ENCODE peak calls at places on chromosomes 7 and 10, in five cellular contexts. One of them, this sample, is unnamed.

GRCh38 chr7:151248191-151249033 is at the start of gene SMARCD3:
- DNase-seq in neuronal stem cell: peak
- DNase-seq in trophoblast cell: peak
- DNase-seq in H1: no peak
- DNase-seq in H9: peak
- DNase-seq in this sample: peak

GRCh38 chr7:67518580-67518979 is 521.9 kb downstream of the TYW1 start:
- DNase-seq in neuronal stem cell: no peak
- DNase-seq in trophoblast cell: no peak
- DNase-seq in H1: no peak
- DNase-seq in H9: no peak
- DNase-seq in this sample: no peak

GRCh38 chr7:77907281-77907680 is 108.7 kb downstream of the PHTF2 start:
- DNase-seq in neuronal stem cell: no peak
- DNase-seq in trophoblast cell: no peak
- DNase-seq in H1: no peak
- DNase-seq in H9: no peak
- DNase-seq in this sample: no peak

GRCh38 chr10:119686465-119687191 is 35.4 kb downstream of the BAG3 start:
- DNase-seq in neuronal stem cell: peak
- DNase-seq in trophoblast cell: peak
- DNase-seq in H1: peak
- DNase-seq in H9: peak
- DNase-seq in this sample: peak

GRCh38 chr7:15686209-15686956 is at the start of gene MEOX2:
- DNase-seq in neuronal stem cell: peak
- DNase-seq in trophoblast cell: no peak
- DNase-seq in H1: no peak
- DNase-seq in H9: peak
- DNase-seq in this sample: peak

GRCh38 chr7:35551682-35552081 is 143.3 kb downstream of the HERPUD2 start:
- DNase-seq in neuronal stem cell: no peak
- DNase-seq in trophoblast cell: no peak
- DNase-seq in H1: no peak
- DNase-seq in H9: peak
- DNase-seq in this sample: no peak

GRCh38 chr7:45580053-45580872 is 6.1 kb downstream of the ADCY1 start:
- DNase-seq in neuronal stem cell: no peak
- DNase-seq in trophoblast cell: no peak
- DNase-seq in H1: no peak
- DNase-seq in H9: peak
- DNase-seq in this sample: no peak

GRCh38 chr10:86079088-86079487 is 287.5 kb downstream of the GRID1 start:
- DNase-seq in neuronal stem cell: no peak
- DNase-seq in trophoblast cell: peak
- DNase-seq in H1: peak
- DNase-seq in H9: peak
- DNase-seq in this sample: no peak

GRCh38 chr7:66921396-66921917 is 432 bp downstream of the TMEM248 start:
- DNase-seq in neuronal stem cell: peak
- DNase-seq in trophoblast cell: peak
- DNase-seq in H1: no peak
- DNase-seq in H9: no peak
- DNase-seq in this sample: peak

GRCh38 chr7:90720970-90721768 is 125.0 kb downstream of the CDK14 start:
- DNase-seq in neuronal stem cell: no peak
- DNase-seq in trophoblast cell: peak
- DNase-seq in H1: no peak
- DNase-seq in H9: no peak
- DNase-seq in this sample: peak

GRCh38 chr10:86958109-86958830 is at the start of gene SNCG:
- DNase-seq in neuronal stem cell: no peak
- DNase-seq in trophoblast cell: no peak
- DNase-seq in H1: no peak
- DNase-seq in H9: peak
- DNase-seq in this sample: no peak

GRCh38 chr7:76386691-76387260 is 22.7 kb downstream of the SSC4D start:
- DNase-seq in neuronal stem cell: no peak
- DNase-seq in trophoblast cell: peak
- DNase-seq in H1: no peak
- DNase-seq in H9: no peak
- DNase-seq in this sample: peak

GRCh38 chr7:103735377-103735776 is 254.1 kb downstream of the RELN start:
- DNase-seq in neuronal stem cell: no peak
- DNase-seq in trophoblast cell: no peak
- DNase-seq in H1: no peak
- DNase-seq in H9: no peak
- DNase-seq in this sample: peak

GRCh38 chr10:122461367-122461728 is at the start of gene HTRA1:
- DNase-seq in neuronal stem cell: peak
- DNase-seq in trophoblast cell: peak
- DNase-seq in H1: no peak
- DNase-seq in H9: peak
- DNase-seq in this sample: peak

GRCh38 chr7:98828368-98828767 is 41.4 kb downstream of the TMEM130 start:
- DNase-seq in neuronal stem cell: no peak
- DNase-seq in trophoblast cell: no peak
- DNase-seq in H1: no peak
- DNase-seq in H9: no peak
- DNase-seq in this sample: no peak

GRCh38 chr7:90850516-90850915 is 254.4 kb downstream of the CDK14 start:
- DNase-seq in neuronal stem cell: no peak
- DNase-seq in trophoblast cell: no peak
- DNase-seq in H1: no peak
- DNase-seq in H9: no peak
- DNase-seq in this sample: no peak

GRCh38 chr10:22669163-22669711 is 45.1 kb downstream of the PIP4K2A start:
- DNase-seq in neuronal stem cell: no peak
- DNase-seq in trophoblast cell: no peak
- DNase-seq in H1: no peak
- DNase-seq in H9: no peak
- DNase-seq in this sample: no peak

GRCh38 chr10:9010093-9010492 is 955.6 kb downstream of the GATA3 start:
- DNase-seq in neuronal stem cell: no peak
- DNase-seq in trophoblast cell: no peak
- DNase-seq in H1: no peak
- DNase-seq in H9: no peak
- DNase-seq in this sample: no peak

GRCh38 chr10:72274213-72274729 is 547 bp downstream of the DDIT4 start:
- DNase-seq in neuronal stem cell: no peak
- DNase-seq in trophoblast cell: no peak
- DNase-seq in H1: no peak
- DNase-seq in H9: no peak
- DNase-seq in this sample: peak

GRCh38 chr7:82164813-82165212 is 278.8 kb downstream of the CACNA2D1 start:
- DNase-seq in neuronal stem cell: no peak
- DNase-seq in trophoblast cell: peak
- DNase-seq in H1: no peak
- DNase-seq in H9: no peak
- DNase-seq in this sample: peak

GRCh38 chr7:13496971-13497370 is 492.5 kb downstream of the ETV1 start:
- DNase-seq in neuronal stem cell: no peak
- DNase-seq in trophoblast cell: peak
- DNase-seq in H1: no peak
- DNase-seq in H9: no peak
- DNase-seq in this sample: no peak

GRCh38 chr7:74479961-74480829 is 26.5 kb downstream of the GTF2IRD1 start:
- DNase-seq in neuronal stem cell: peak
- DNase-seq in trophoblast cell: peak
- DNase-seq in H1: peak
- DNase-seq in H9: peak
- DNase-seq in this sample: peak

GRCh38 chr10:19930936-19931859 is 115.0 kb downstream of the PLXDC2 start:
- DNase-seq in neuronal stem cell: no peak
- DNase-seq in trophoblast cell: no peak
- DNase-seq in H1: no peak
- DNase-seq in H9: no peak
- DNase-seq in this sample: peak

GRCh38 chr10:71449026-71449425 is 52.3 kb downstream of the CDH23 start:
- DNase-seq in neuronal stem cell: no peak
- DNase-seq in trophoblast cell: no peak
- DNase-seq in H1: no peak
- DNase-seq in H9: no peak
- DNase-seq in this sample: no peak

GRCh38 chr10:77834943-77835668 is 91.4 kb downstream of the DLG5 start:
- DNase-seq in neuronal stem cell: no peak
- DNase-seq in trophoblast cell: no peak
- DNase-seq in H1: no peak
- DNase-seq in H9: no peak
- DNase-seq in this sample: no peak

GRCh38 chr10:132396495-132397035 is 435 bp upstream of the PWWP2B start:
- DNase-seq in neuronal stem cell: no peak
- DNase-seq in trophoblast cell: peak
- DNase-seq in H1: no peak
- DNase-seq in H9: no peak
- DNase-seq in this sample: peak

GRCh38 chr10:75187961-75188426 is 22.6 kb upstream of the VDAC2 start:
- DNase-seq in neuronal stem cell: no peak
- DNase-seq in trophoblast cell: peak
- DNase-seq in H1: peak
- DNase-seq in H9: peak
- DNase-seq in this sample: peak

GRCh38 chr7:138625084-138625848 is 75.9 kb downstream of the SVOPL start:
- DNase-seq in neuronal stem cell: no peak
- DNase-seq in trophoblast cell: no peak
- DNase-seq in H1: no peak
- DNase-seq in H9: no peak
- DNase-seq in this sample: no peak

GRCh38 chr10:72248477-72249151 is 25.1 kb upstream of the DDIT4 start:
- DNase-seq in neuronal stem cell: no peak
- DNase-seq in trophoblast cell: no peak
- DNase-seq in H1: no peak
- DNase-seq in H9: peak
- DNase-seq in this sample: no peak

DNA sequence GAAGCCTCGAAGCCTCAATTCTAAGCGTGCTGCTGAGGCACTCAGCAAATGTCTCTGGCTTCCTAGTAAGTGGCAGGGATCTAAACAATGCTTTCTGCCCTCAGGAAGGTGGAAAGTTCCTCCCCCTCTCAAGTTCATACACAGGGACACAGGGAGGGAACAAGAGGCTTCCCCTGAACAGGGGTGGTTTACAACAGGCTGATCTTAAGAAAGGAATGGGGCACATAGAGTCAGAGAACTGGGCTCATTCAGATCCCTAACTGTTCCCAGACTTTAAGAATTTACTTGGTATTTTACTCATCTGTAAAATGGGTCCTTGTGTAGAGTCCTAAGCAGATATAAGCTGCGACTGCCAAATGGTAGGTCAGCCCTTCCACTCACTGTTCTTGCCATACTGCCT is 2.5 kb downstream of the TNS3 start:
- DNase-seq in neuronal stem cell: no peak
- DNase-seq in trophoblast cell: no peak
- DNase-seq in H1: no peak
- DNase-seq in H9: no peak
- DNase-seq in this sample: no peak
- H4K91ac ChIP-seq in neuronal stem cell: no peak
- H4K91ac ChIP-seq in trophoblast cell: peak
- H4K91ac ChIP-seq in H1: peak
- H4K91ac ChIP-seq in H9: no peak
- H4K91ac ChIP-seq in this sample: peak

GRCh38 chr10:49600046-49600445 is 10.1 kb upstream of the SLC18A3 start:
- DNase-seq in neuronal stem cell: no peak
- DNase-seq in trophoblast cell: peak
- DNase-seq in H1: no peak
- DNase-seq in H9: no peak
- DNase-seq in this sample: no peak
- H4K91ac ChIP-seq in neuronal stem cell: no peak
- H4K91ac ChIP-seq in trophoblast cell: peak
- H4K91ac ChIP-seq in H1: no peak
- H4K91ac ChIP-seq in H9: no peak
- H4K91ac ChIP-seq in this sample: no peak

GRCh38 chr10:28179490-28180099 is 123.3 kb downstream of the MPP7 start:
- DNase-seq in neuronal stem cell: peak
- DNase-seq in trophoblast cell: peak
- DNase-seq in H1: no peak
- DNase-seq in H9: no peak
- DNase-seq in this sample: peak
- H4K91ac ChIP-seq in neuronal stem cell: no peak
- H4K91ac ChIP-seq in trophoblast cell: no peak
- H4K91ac ChIP-seq in H1: no peak
- H4K91ac ChIP-seq in H9: no peak
- H4K91ac ChIP-seq in this sample: no peak

DNA sequence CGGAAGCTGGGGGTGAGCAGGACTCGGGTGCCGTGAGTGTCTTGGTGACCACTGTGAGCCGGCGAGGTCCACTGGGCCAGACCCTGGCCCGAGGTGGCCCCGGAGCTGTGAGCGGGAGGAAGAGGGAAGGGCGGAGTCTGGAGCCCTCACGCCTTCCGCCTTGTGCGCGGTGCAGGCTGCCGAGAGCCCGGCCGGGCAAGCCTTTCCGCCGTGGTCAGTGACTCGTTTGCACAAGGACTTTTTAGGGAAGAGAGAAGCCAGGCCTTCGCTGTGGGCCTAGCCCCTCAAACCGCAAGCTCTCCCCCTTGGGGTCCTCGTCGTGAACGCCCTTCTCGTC is 40.9 kb upstream of the ZNF32 start:
- DNase-seq in neuronal stem cell: no peak
- DNase-seq in trophoblast cell: peak
- DNase-seq in H1: no peak
- DNase-seq in H9: peak
- DNase-seq in this sample: no peak
- H4K91ac ChIP-seq in neuronal stem cell: peak
- H4K91ac ChIP-seq in trophoblast cell: peak
- H4K91ac ChIP-seq in H1: peak
- H4K91ac ChIP-seq in H9: no peak
- H4K91ac ChIP-seq in this sample: peak

GRCh38 chr10:100267237-100268104 is at the start of gene CWF19L1:
- DNase-seq in neuronal stem cell: peak
- DNase-seq in trophoblast cell: peak
- DNase-seq in H1: peak
- DNase-seq in H9: peak
- DNase-seq in this sample: peak
- H4K91ac ChIP-seq in neuronal stem cell: no peak
- H4K91ac ChIP-seq in trophoblast cell: peak
- H4K91ac ChIP-seq in H1: no peak
- H4K91ac ChIP-seq in H9: no peak
- H4K91ac ChIP-seq in this sample: peak

GRCh38 chr7:5431485-5432118 is 8.0 kb upstream of the TNRC18 start:
- DNase-seq in neuronal stem cell: no peak
- DNase-seq in trophoblast cell: no peak
- DNase-seq in H1: no peak
- DNase-seq in H9: no peak
- DNase-seq in this sample: no peak
- H4K91ac ChIP-seq in neuronal stem cell: no peak
- H4K91ac ChIP-seq in trophoblast cell: no peak
- H4K91ac ChIP-seq in H1: no peak
- H4K91ac ChIP-seq in H9: no peak
- H4K91ac ChIP-seq in this sample: no peak

GRCh38 chr7:130912086-130912909 is 178.3 kb upstream of the KLF14 start:
- DNase-seq in neuronal stem cell: no peak
- DNase-seq in trophoblast cell: no peak
- DNase-seq in H1: no peak
- DNase-seq in H9: no peak
- DNase-seq in this sample: peak
- H4K91ac ChIP-seq in neuronal stem cell: no peak
- H4K91ac ChIP-seq in trophoblast cell: no peak
- H4K91ac ChIP-seq in H1: no peak
- H4K91ac ChIP-seq in H9: no peak
- H4K91ac ChIP-seq in this sample: peak

This sample was measured in IMR-90.